ENCODE peak calls at places on chromosomes 3 and 15, in seven cellular contexts. D, U, T, I, Q, V and N are unnamed samples.
A peak's percentile ranks its signal among the peaks of the same experiment; 100 is the strongest.

GRCh38 chr3:58216496-58217197 is 5.9 kb upstream of the DNASE1L3 start:
- DNase-seq in T (no peak), I (no peak), D (no peak), U (peak; percentile 66), V (no peak), Q (no peak), N (no peak)

GRCh38 chr3:31132132-31132769 is 237.8 kb upstream of the GADL1 start:
- DNase-seq in Q (peak; percentile 37), U (peak; percentile 37), I (peak; percentile 2), V (no peak), D (no peak), T (peak; percentile 76), N (no peak)

GRCh38 chr3:126135056-126135397 is 45.4 kb downstream of the ALDH1L1 start:
- DNase-seq in D (no peak), T (no peak), Q (no peak), V (peak; percentile 18), I (no peak), U (no peak), N (no peak)

GRCh38 chr3:150106752-150107428 is 136.2 kb upstream of the PFN2 start:
- DNase-seq in I (peak; percentile 51), U (peak; percentile 75), D (no peak), Q (no peak), T (peak; percentile 85), V (no peak), N (peak; percentile 86)

GRCh38 chr3:46865546-46865945 is 2.3 kb upstream of the MYL3 start:
- DNase-seq in V (no peak), I (no peak), D (no peak), Q (no peak), U (no peak), T (no peak), N (no peak)

GRCh38 chr15:73984208-73984979 is 7.7 kb downstream of the STOML1 start:
- DNase-seq in D (no peak), V (no peak), U (no peak), Q (no peak), T (no peak), I (no peak), N (no peak)

GRCh38 chr3:120170223-120170622 is 76.0 kb upstream of the GSK3B start:
- DNase-seq in I (no peak), D (no peak), Q (peak; percentile 59), T (peak; percentile 27), U (no peak), V (no peak), N (peak; percentile 76)

GRCh38 chr3:127102587-127102986 is 90.3 kb upstream of the PRR23E start:
- DNase-seq in V (no peak), U (no peak), Q (no peak), T (no peak), I (no peak), D (no peak), N (no peak)

GRCh38 chr3:54086639-54087405 is 35.5 kb upstream of the CACNA2D3 start:
- DNase-seq in I (no peak), D (no peak), Q (no peak), V (no peak), U (no peak), T (no peak), N (no peak)

GRCh38 chr3:100316656-100317069 is 17.9 kb upstream of the NIT2 start:
- DNase-seq in U (peak; percentile 36), Q (peak; percentile 39), I (peak; percentile 49), V (no peak), T (peak; percentile 81), D (no peak), N (peak; percentile 41)

GRCh38 chr3:135009014-135009413 is 214.0 kb downstream of the EPHB1 start:
- DNase-seq in U (no peak), Q (no peak), I (no peak), D (no peak), T (no peak), V (no peak), N (no peak)

GRCh38 chr15:26697913-26698312 is 75.0 kb downstream of the GABRB3 start:
- DNase-seq in V (no peak), T (no peak), I (peak; percentile 37), D (no peak), Q (no peak), U (no peak), N (no peak)

GRCh38 chr3:111667621-111668239 is 72.6 kb upstream of the ZBED2 start:
- DNase-seq in D (peak; percentile 62), I (no peak), T (peak; percentile 50), U (no peak), Q (no peak), V (peak; percentile 53), N (no peak)

GRCh38 chr15:45268135-45268534 is 16.1 kb downstream of the SLC28A2 start:
- DNase-seq in U (no peak), I (no peak), V (no peak), T (no peak), Q (no peak), D (no peak), N (no peak)

GRCh38 chr15:61032600-61033286 is 196.4 kb downstream of the RORA start:
- DNase-seq in I (no peak), U (no peak), Q (no peak), V (peak; percentile 31), D (no peak), T (no peak), N (no peak)

GRCh38 chr3:159191454-159191853 is 389.6 kb downstream of the MFSD1 start:
- DNase-seq in V (no peak), I (no peak), D (no peak), U (no peak), T (peak; percentile 51), Q (peak; percentile 54), N (peak; percentile 77)

GRCh38 chr3:128804017-128804816 is 75.2 kb upstream of the ACAD9 start:
- DNase-seq in V (no peak), U (no peak), D (peak; percentile 46), Q (no peak), I (no peak), T (peak; percentile 60), N (peak; percentile 57)

GRCh38 chr3:11212301-11212613 is 58.0 kb downstream of the HRH1 start:
- DNase-seq in I (no peak), V (no peak), Q (no peak), U (no peak), T (peak; percentile 50), D (no peak), N (no peak)

GRCh38 chr3:114880078-114880477 is 267.0 kb downstream of the ZBTB20 start:
- DNase-seq in I (peak; percentile 68), Q (no peak), U (peak; percentile 19), T (no peak), V (no peak), D (no peak), N (no peak)

GRCh38 chr15:60840306-60840702 is 361.4 kb upstream of the ICE2 start:
- DNase-seq in T (peak; percentile 42), D (no peak), V (no peak), U (no peak), I (no peak), Q (no peak), N (no peak)

GRCh38 chr15:74367296-74367854 is at the start of gene CYP11A1:
- DNase-seq in T (no peak), I (no peak), Q (no peak), V (no peak), U (no peak), D (no peak), N (no peak)

GRCh38 chr3:175916151-175916946 is 1057.2 kb downstream of the NAALADL2 start:
- DNase-seq in D (no peak), U (no peak), T (no peak), Q (no peak), V (no peak), I (no peak), N (no peak)

GRCh38 chr15:85746641-85747040 is 48.1 kb downstream of the KLHL25 start:
- DNase-seq in U (no peak), Q (no peak), V (no peak), D (no peak), I (no peak), T (no peak), N (no peak)

GRCh38 chr15:51126842-51127241 is 32.1 kb upstream of the TNFAIP8L3 start:
- DNase-seq in U (no peak), I (no peak), T (no peak), Q (no peak), V (no peak), D (no peak), N (no peak)

GRCh38 chr3:138418556-138419206 is 15.7 kb upstream of the ESYT3 start:
- DNase-seq in Q (no peak), I (no peak), U (no peak), T (peak; percentile 24), D (no peak), V (no peak), N (no peak)

GRCh38 chr15:38061856-38062649 is 127.6 kb downstream of the TMCO5A start:
- DNase-seq in T (no peak), V (no peak), I (no peak), D (no peak), U (no peak), Q (no peak), N (no peak)

GRCh38 chr3:176469694-176470205 is 727.5 kb downstream of the TBL1XR1 start:
- DNase-seq in D (no peak), V (no peak), U (peak; percentile 24), T (no peak), I (peak; percentile 26), Q (peak; percentile 66), N (peak; percentile 64)

GRCh38 chr3:10932596-10932995 is 60.0 kb upstream of the SLC6A1 start:
- DNase-seq in U (no peak), D (no peak), V (no peak), T (no peak), Q (no peak), I (no peak), N (no peak)

GRCh38 chr3:149174901-149175300 is 45.5 kb downstream of the HPS3 start:
- DNase-seq in T (no peak), D (no peak), Q (no peak), U (peak; percentile 48), I (no peak), V (no peak), N (no peak)

GRCh38 chr3:184662192-184662591 is 49.7 kb downstream of the MAGEF1 start:
- DNase-seq in V (no peak), D (no peak), Q (no peak), U (no peak), T (peak; percentile 15), I (no peak), N (peak; percentile 10)

GRCh38 chr3:109071349-109072142 is 46.4 kb downstream of the MORC1 start:
- DNase-seq in U (peak; percentile 6), V (no peak), T (no peak), D (no peak), Q (no peak), I (no peak), N (no peak)